ENCODE peak calls at places on chromosomes 1 and 21, in five cellular contexts. One of them, this sample, is unnamed.

GRCh38 chr1:26239936-26240335 is 5.9 kb downstream of the CEP85 start:
- DNase-seq in effector memory CD8-positive, alpha-beta T cell: no peak
- DNase-seq in endothelial cell: no peak
- DNase-seq in adipocyte: peak
- DNase-seq in PC-3: no peak
- DNase-seq in this sample: no peak

GRCh38 chr1:71350805-71351204 is 270.0 kb upstream of the ZRANB2 start:
- DNase-seq in endothelial cell: no peak
- DNase-seq in PC-3: peak
- DNase-seq in effector memory CD8-positive, alpha-beta T cell: no peak
- DNase-seq in adipocyte: peak
- DNase-seq in this sample: no peak

GRCh38 chr1:243598433-243598832 is 251.6 kb downstream of the AKT3 start:
- DNase-seq in adipocyte: peak
- DNase-seq in endothelial cell: no peak
- DNase-seq in PC-3: peak
- DNase-seq in effector memory CD8-positive, alpha-beta T cell: no peak
- DNase-seq in this sample: no peak

GRCh38 chr21:45112371-45112770 is 38.0 kb downstream of the ADARB1 start:
- DNase-seq in adipocyte: no peak
- DNase-seq in PC-3: no peak
- DNase-seq in effector memory CD8-positive, alpha-beta T cell: no peak
- DNase-seq in endothelial cell: no peak
- DNase-seq in this sample: no peak

GRCh38 chr21:31873696-31874599 is 1.1 kb downstream of the HUNK start:
- DNase-seq in effector memory CD8-positive, alpha-beta T cell: no peak
- DNase-seq in endothelial cell: peak
- DNase-seq in adipocyte: peak
- DNase-seq in PC-3: peak
- DNase-seq in this sample: peak

GRCh38 chr21:36156815-36157670 is at the start of gene DOP1B:
- DNase-seq in PC-3: peak
- DNase-seq in endothelial cell: no peak
- DNase-seq in adipocyte: peak
- DNase-seq in effector memory CD8-positive, alpha-beta T cell: no peak
- DNase-seq in this sample: peak

GRCh38 chr1:193308438-193308837 is 122.0 kb upstream of the B3GALT2 start:
- DNase-seq in PC-3: no peak
- DNase-seq in endothelial cell: no peak
- DNase-seq in adipocyte: no peak
- DNase-seq in effector memory CD8-positive, alpha-beta T cell: no peak
- DNase-seq in this sample: no peak

GRCh38 chr1:91952187-91952586 is 3.0 kb downstream of the BRDT start:
- DNase-seq in adipocyte: no peak
- DNase-seq in endothelial cell: no peak
- DNase-seq in effector memory CD8-positive, alpha-beta T cell: no peak
- DNase-seq in PC-3: no peak
- DNase-seq in this sample: no peak

GRCh38 chr1:30645807-30646206 is 77.6 kb downstream of the MATN1 start:
- DNase-seq in endothelial cell: no peak
- DNase-seq in adipocyte: no peak
- DNase-seq in PC-3: peak
- DNase-seq in effector memory CD8-positive, alpha-beta T cell: no peak
- DNase-seq in this sample: no peak

GRCh38 chr1:94106716-94107115 is 14.2 kb downstream of the ABCA4 start:
- DNase-seq in endothelial cell: no peak
- DNase-seq in effector memory CD8-positive, alpha-beta T cell: no peak
- DNase-seq in adipocyte: no peak
- DNase-seq in PC-3: no peak
- DNase-seq in this sample: no peak

GRCh38 chr1:172154571-172154970 is 265.9 kb upstream of the C1orf105 start:
- DNase-seq in endothelial cell: no peak
- DNase-seq in adipocyte: peak
- DNase-seq in PC-3: peak
- DNase-seq in effector memory CD8-positive, alpha-beta T cell: no peak
- DNase-seq in this sample: no peak

GRCh38 chr1:89607888-89608626 is 24.9 kb upstream of the LRRC8C start:
- DNase-seq in PC-3: no peak
- DNase-seq in endothelial cell: no peak
- DNase-seq in adipocyte: no peak
- DNase-seq in effector memory CD8-positive, alpha-beta T cell: peak
- DNase-seq in this sample: peak

GRCh38 chr1:110347182-110347893 is 8.2 kb downstream of the RBM15 start:
- DNase-seq in PC-3: no peak
- DNase-seq in effector memory CD8-positive, alpha-beta T cell: no peak
- DNase-seq in adipocyte: no peak
- DNase-seq in endothelial cell: no peak
- DNase-seq in this sample: no peak

GRCh38 chr21:37742115-37742514 is 174.1 kb downstream of the KCNJ6 start:
- DNase-seq in effector memory CD8-positive, alpha-beta T cell: no peak
- DNase-seq in adipocyte: no peak
- DNase-seq in endothelial cell: no peak
- DNase-seq in PC-3: no peak
- DNase-seq in this sample: no peak

GRCh38 chr1:44217809-44218410 is 4.6 kb downstream of the DMAP1 start:
- DNase-seq in endothelial cell: peak
- DNase-seq in effector memory CD8-positive, alpha-beta T cell: peak
- DNase-seq in adipocyte: peak
- DNase-seq in PC-3: peak
- DNase-seq in this sample: peak

GRCh38 chr1:113931456-113931855 is 2.3 kb downstream of the HIPK1 start:
- DNase-seq in PC-3: peak
- DNase-seq in effector memory CD8-positive, alpha-beta T cell: no peak
- DNase-seq in endothelial cell: no peak
- DNase-seq in adipocyte: peak
- DNase-seq in this sample: no peak

GRCh38 chr1:117368116-117369108 is 1.2 kb downstream of the MAN1A2 start:
- DNase-seq in effector memory CD8-positive, alpha-beta T cell: no peak
- DNase-seq in endothelial cell: no peak
- DNase-seq in PC-3: peak
- DNase-seq in adipocyte: peak
- DNase-seq in this sample: no peak